ENCODE peak calls at places on chromosomes 4 and X, in ten cellular contexts. G is tibial nerve; R is astrocyte of the spinal cord; Q is AG04449; O is AG09309; J is activated CD8-positive, alpha-beta T cell treated with anti-CD3 and anti-CD28 coated beads for 36 hours; A is endothelial cell; M is right atrium auricular region; H is bronchial epithelial cell; V is Peyer's patch. E is an unnamed sample.

GRCh38 chr4:63492515-63492914 is 916.7 kb downstream of the TECRL start:
- DNase-seq in O (no peak), A (no peak), H (no peak), G (no peak), V (no peak), J (no peak), Q (no peak), M (no peak), R (no peak), E (no peak)

GRCh38 chrX:24148535-24149345 is 789 bp upstream of the ZFX start:
- DNase-seq in Q (no peak), J (peak), A (no peak), R (peak), V (no peak), M (no peak), H (no peak), G (no peak), O (peak), E (no peak)

GRCh38 chrX:119488749-119489148 is 20.5 kb downstream of the SLC25A5 start:
- DNase-seq in Q (no peak), V (no peak), G (peak), R (peak), O (no peak), A (peak), M (no peak), J (peak), H (no peak), E (peak)

GRCh38 chr4:54745031-54745770 is 87.4 kb downstream of the KIT start:
- DNase-seq in J (no peak), H (peak), M (no peak), O (no peak), A (no peak), Q (no peak), V (no peak), G (no peak), R (peak), E (no peak)

GRCh38 chrX:17595456-17596035 is 141.7 kb upstream of the SCML1 start:
- DNase-seq in A (no peak), G (no peak), V (no peak), R (peak), H (peak), J (no peak), M (no peak), Q (no peak), O (peak), E (no peak)

GRCh38 chr4:167032876-167033275 is 201.4 kb downstream of the SPOCK3 start:
- DNase-seq in G (no peak), J (no peak), A (no peak), H (peak), R (no peak), M (no peak), Q (no peak), O (no peak), V (no peak), E (no peak)

GRCh38 chrX:17414839-17415238 is 39.8 kb downstream of the NHS start:
- DNase-seq in J (peak), M (peak), R (no peak), H (no peak), Q (no peak), A (peak), O (no peak), G (no peak), V (peak), E (peak)

GRCh38 chr4:113699772-113700171 is 61.8 kb downstream of the CAMK2D start:
- DNase-seq in R (no peak), M (no peak), J (no peak), O (no peak), H (peak), G (no peak), Q (no peak), V (no peak), A (no peak), E (no peak)

GRCh38 chrX:46755656-46756055 is 3.3 kb downstream of the SLC9A7 start:
- DNase-seq in M (no peak), Q (no peak), O (no peak), A (no peak), H (no peak), R (no peak), J (no peak), G (no peak), V (no peak), E (no peak)

GRCh38 chrX:153769865-153770605 is 6.0 kb downstream of the PLXNB3 start:
- DNase-seq in J (no peak), H (no peak), O (no peak), R (no peak), G (no peak), M (no peak), Q (no peak), A (no peak), V (no peak), E (no peak)

GRCh38 chr4:165379662-165380061 is 854 bp downstream of the CPE start:
- DNase-seq in Q (no peak), H (no peak), R (no peak), G (no peak), O (no peak), M (no peak), J (no peak), A (no peak), V (no peak), E (no peak)

GRCh38 chr4:132328761-132329160 is 820.3 kb upstream of the PCDH10 start:
- DNase-seq in Q (no peak), O (no peak), M (no peak), V (no peak), A (no peak), H (no peak), J (no peak), G (no peak), R (no peak), E (no peak)

GRCh38 chr4:132333723-132334045 is 815.4 kb upstream of the PCDH10 start:
- DNase-seq in R (peak), Q (no peak), J (no peak), M (no peak), V (no peak), O (no peak), G (no peak), H (peak), A (no peak), E (no peak)

GRCh38 chr4:132334081-132334480 is 815.0 kb upstream of the PCDH10 start:
- DNase-seq in G (no peak), V (no peak), A (no peak), O (no peak), R (no peak), J (no peak), M (no peak), Q (no peak), H (peak), E (no peak)

GRCh38 chr4:132330994-132331393 is 818.1 kb upstream of the PCDH10 start:
- DNase-seq in V (no peak), J (no peak), A (no peak), H (no peak), G (no peak), R (no peak), Q (no peak), M (no peak), O (no peak), E (no peak)

GRCh38 chr4:132332932-132333722 is 816.0 kb upstream of the PCDH10 start:
- DNase-seq in Q (no peak), V (no peak), G (no peak), H (peak), A (no peak), R (peak), J (no peak), O (no peak), M (no peak), E (no peak)
- TF ChIP-seq CTCF in Q (no peak), V (no peak), G (no peak), H (no peak), A (peak), R (peak), J (no peak), O (no peak), M (peak), E (no peak)

DNA sequence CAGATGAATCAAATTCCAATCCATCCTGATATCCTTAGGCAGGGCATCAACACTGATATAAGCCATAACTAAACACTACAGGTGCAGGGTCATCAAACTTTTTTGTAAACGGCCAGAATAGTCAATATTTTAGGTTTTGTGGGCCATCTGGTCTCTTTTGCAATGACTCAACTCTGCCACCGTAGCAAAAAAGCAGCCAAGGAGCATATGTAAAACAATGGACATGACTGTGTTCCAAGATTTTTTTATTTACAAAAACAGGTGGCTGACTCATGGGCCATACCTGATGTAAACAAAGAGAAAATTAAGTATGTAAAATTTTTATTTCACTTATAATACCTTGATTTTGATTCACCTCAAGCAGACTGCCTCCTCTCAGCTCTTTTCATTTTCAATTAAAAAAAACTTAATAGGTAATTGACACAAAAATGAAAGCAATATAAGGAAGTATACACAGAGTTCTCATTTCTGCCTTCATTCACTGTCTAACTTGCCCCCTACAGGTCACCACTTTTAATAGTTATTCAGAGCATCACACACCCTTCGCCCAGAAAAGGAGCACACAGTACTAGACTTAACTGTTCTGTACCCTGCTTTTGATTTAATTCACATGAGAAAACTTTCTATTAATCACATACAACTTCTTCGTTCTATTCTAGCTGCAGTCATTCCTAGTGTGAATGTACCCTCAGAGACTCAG is 35.3 kb upstream of the GPM6B start:
- DNase-seq in H (peak), Q (no peak), M (no peak), G (no peak), O (no peak), A (no peak), J (no peak), R (no peak), V (no peak), E (no peak)
- TF ChIP-seq CTCF in H (no peak), Q (no peak), M (no peak), G (no peak), O (no peak), A (no peak), J (no peak), R (no peak), V (no peak), E (no peak)

GRCh38 chr4:130336585-130337217 is 1240.7 kb downstream of the C4orf33 start:
- DNase-seq in M (no peak), R (peak), Q (no peak), G (no peak), O (no peak), H (peak), V (no peak), A (no peak), J (no peak), E (no peak)
- TF ChIP-seq CTCF in M (peak), R (peak), Q (peak), G (no peak), O (peak), H (peak), V (no peak), A (peak), J (no peak), E (no peak)

GRCh38 chrX:104136241-104137019 is 20.4 kb downstream of the SLC25A53 start:
- DNase-seq in J (peak), M (peak), G (no peak), R (peak), V (no peak), Q (peak), H (peak), A (peak), O (peak), E (peak)
- TF ChIP-seq CTCF in J (peak), M (peak), G (peak), R (peak), V (peak), Q (peak), H (peak), A (peak), O (peak), E (peak)

E was measured in pancreas.